ENCODE peak calls at places on chromosomes 1 and 21, in six cellular contexts. D is GM13977; N is T follicular helper cell; X is stimulated activated CD8-positive, alpha-beta memory T cell treated with anti-CD3 and anti-CD28 coated beads, Interleukin-2, amount 100 ng/mL, for 48 hours; V is activated CD8-positive, alpha-beta memory T cell treated with anti-CD3 and anti-CD28 coated beads for 24 hours; H is mucosa of descending colon. B is an unnamed sample.
A peak's percentile ranks its signal among the peaks of the same experiment; 100 is the strongest.

GRCh38 chr1:218751208-218751948 is 406.2 kb downstream of the TGFB2 start:
- DNase-seq in D (no peak), N (no peak), X (no peak), V (no peak), H (no peak), B (no peak)

GRCh38 chr1:205950280-205950679 is 7.0 kb upstream of the SLC26A9 start:
- DNase-seq in D (no peak), N (no peak), X (no peak), V (no peak), H (peak; percentile 56), B (peak; percentile 61)

GRCh38 chr1:75937034-75937433 is 4.8 kb upstream of the ASB17 start:
- DNase-seq in D (no peak), N (no peak), X (no peak), V (no peak), H (no peak), B (no peak)

GRCh38 chr1:96926176-96926575 is 204.6 kb downstream of the PTBP2 start:
- DNase-seq in D (no peak), N (no peak), X (no peak), V (no peak), H (no peak), B (no peak)

GRCh38 chr21:38325761-38326420 is 69.1 kb downstream of the KCNJ15 start:
- DNase-seq in D (no peak), N (no peak), X (no peak), V (no peak), H (no peak), B (no peak)

GRCh38 chr1:63664742-63665141 is 71.5 kb downstream of the PGM1 start:
- DNase-seq in D (no peak), N (no peak), X (no peak), V (no peak), H (no peak), B (no peak)

GRCh38 chr1:113940365-113941244 is 11.5 kb downstream of the HIPK1 start:
- DNase-seq in D (no peak), N (no peak), X (peak; percentile 37), V (peak; percentile 74), H (no peak), B (no peak)

GRCh38 chr1:86156571-86157455 is at the start of gene COL24A1:
- DNase-seq in D (peak; percentile 56), N (no peak), X (no peak), V (no peak), H (no peak), B (no peak)

GRCh38 chr1:31955917-31956736 is 18.0 kb upstream of the PTP4A2 start:
- DNase-seq in D (peak; percentile 73), N (peak; percentile 61), X (peak; percentile 73), V (peak; percentile 88), H (peak; percentile 87), B (peak; percentile 36)

GRCh38 chr1:201711811-201712210 is 117.1 kb upstream of the IPO9 start:
- DNase-seq in D (no peak), N (no peak), X (no peak), V (no peak), H (no peak), B (no peak)

GRCh38 chr1:3778590-3779264 is 6.2 kb downstream of the SMIM1 start:
- DNase-seq in D (no peak), N (no peak), X (no peak), V (no peak), H (peak; percentile 45), B (no peak)

GRCh38 chr1:149995927-149996326 is 14.6 kb downstream of the OTUD7B start:
- DNase-seq in D (no peak), N (no peak), X (no peak), V (no peak), H (no peak), B (no peak)

GRCh38 chr1:115641762-115642167 is at the start of gene VANGL1:
- DNase-seq in D (peak; percentile 90), N (no peak), X (peak; percentile 41), V (peak; percentile 70), H (peak; percentile 84), B (no peak)

GRCh38 chr1:114008352-114009041 is 29.2 kb downstream of the OLFML3 start:
- DNase-seq in D (no peak), N (no peak), X (no peak), V (no peak), H (no peak), B (no peak)

GRCh38 chr1:17197696-17198095 is 7.2 kb upstream of the PADI1 start:
- DNase-seq in D (no peak), N (no peak), X (no peak), V (no peak), H (peak; percentile 14), B (no peak)

GRCh38 chr1:40404670-40405462 is 31.3 kb downstream of the SMAP2 start:
- DNase-seq in D (peak; percentile 22), N (peak; percentile 38), X (no peak), V (no peak), H (no peak), B (no peak)

GRCh38 chr1:83543222-83543973 is 455.5 kb downstream of the TTLL7 start:
- DNase-seq in D (no peak), N (no peak), X (no peak), V (no peak), H (no peak), B (no peak)

GRCh38 chr1:244992833-244993232 is 128.5 kb upstream of the HNRNPU start:
- DNase-seq in D (no peak), N (no peak), X (no peak), V (no peak), H (no peak), B (no peak)

GRCh38 chr1:202586018-202586821 is 124.0 kb downstream of the SYT2 start:
- DNase-seq in D (no peak), N (no peak), X (no peak), V (no peak), H (no peak), B (no peak)

GRCh38 chr21:35512321-35512720 is 463.2 kb upstream of the RUNX1 start:
- DNase-seq in D (no peak), N (no peak), X (no peak), V (no peak), H (no peak), B (no peak)

GRCh38 chr1:200038987-200039848 is 11.7 kb downstream of the NR5A2 start:
- DNase-seq in D (peak; percentile 64), N (no peak), X (no peak), V (peak; percentile 72), H (peak; percentile 66), B (no peak)

GRCh38 chr1:175742790-175743459 is 470 bp downstream of the TNR start:
- DNase-seq in D (no peak), N (no peak), X (no peak), V (no peak), H (no peak), B (peak; percentile 20)

GRCh38 chr21:14878971-14879370 is 185.8 kb downstream of the NRIP1 start:
- DNase-seq in D (no peak), N (no peak), X (no peak), V (no peak), H (no peak), B (no peak)

GRCh38 chr1:172537827-172538391 is 5.0 kb downstream of the SUCO start:
- DNase-seq in D (no peak), N (no peak), X (no peak), V (no peak), H (no peak), B (no peak)

GRCh38 chr1:223487514-223488259 is 94.5 kb downstream of the CCDC185 start:
- DNase-seq in D (no peak), N (no peak), X (no peak), V (no peak), H (no peak), B (no peak)

GRCh38 chr1:112465122-112465521 is 43.6 kb upstream of the WNT2B start:
- DNase-seq in D (no peak), N (no peak), X (no peak), V (no peak), H (no peak), B (no peak)

GRCh38 chr1:95309031-95309459 is 75.0 kb downstream of the RWDD3 start:
- DNase-seq in D (no peak), N (no peak), X (no peak), V (no peak), H (no peak), B (peak; percentile 21)

GRCh38 chr1:86914998-86915736 is 732 bp downstream of the HS2ST1 start:
- DNase-seq in D (peak; percentile 40), N (peak; percentile 27), X (peak; percentile 21), V (peak; percentile 81), H (peak; percentile 68), B (peak; percentile 64)

GRCh38 chr1:15106608-15107007 is 46.9 kb upstream of the TMEM51 start:
- DNase-seq in D (no peak), N (no peak), X (no peak), V (no peak), H (no peak), B (no peak)

GRCh38 chr1:72284398-72285073 is 2.2 kb upstream of the NEGR1 start:
- DNase-seq in D (peak; percentile 19), N (no peak), X (no peak), V (peak; percentile 69), H (peak; percentile 39), B (peak; percentile 73)

GRCh38 chr1:31062867-31063380 is 2.6 kb downstream of the PUM1 start:
- DNase-seq in D (no peak), N (no peak), X (no peak), V (no peak), H (no peak), B (no peak)

B was measured in anterior cingulate cortex.